ENCODE peak calls at places on chromosomes 11 and 22, in nine cellular contexts. A, E, C, K, W, T, D, M and V are unnamed samples.

GRCh38 chr11:68471360-68472340 is 11.1 kb downstream of the PPP6R3 start:
- DNase-seq in A (no peak), E (no peak), C (no peak), K (peak; percentile 52), W (no peak), T (peak; percentile 95), D (peak; percentile 29), M (no peak), V (no peak)

GRCh38 chr11:108324587-108324986 is 101.7 kb downstream of the ATM start:
- DNase-seq in A (no peak), E (no peak), C (no peak), K (peak; percentile 29), W (no peak), T (peak; percentile 17), D (peak; percentile 57), M (no peak), V (no peak)

GRCh38 chr11:77672276-77672675 is 34.7 kb upstream of the CLNS1A start:
- DNase-seq in A (no peak), E (peak; percentile 67), C (no peak), K (no peak), W (no peak), T (peak; percentile 96), D (peak; percentile 99), M (no peak), V (no peak)

GRCh38 chr11:64655901-64656601 is 65.0 kb downstream of the SLC22A12 start:
- DNase-seq in A (no peak), E (no peak), C (no peak), K (peak; percentile 36), W (no peak), T (peak; percentile 78), D (peak; percentile 27), M (no peak), V (no peak)

GRCh38 chr11:68287419-68287818 is 15.6 kb upstream of the C11orf24 start:
- DNase-seq in A (no peak), E (no peak), C (no peak), K (no peak), W (no peak), T (no peak), D (no peak), M (no peak), V (no peak)

GRCh38 chr11:85170184-85170583 is 457.0 kb downstream of the DLG2 start:
- DNase-seq in A (no peak), E (no peak), C (no peak), K (peak; percentile 81), W (no peak), T (no peak), D (peak; percentile 43), M (no peak), V (no peak)

GRCh38 chr11:118148877-118149276 is 3.7 kb downstream of the SCN4B start:
- DNase-seq in A (no peak), E (no peak), C (no peak), K (no peak), W (no peak), T (no peak), D (no peak), M (no peak), V (no peak)

GRCh38 chr11:7688238-7688826 is 15.0 kb upstream of the CYB5R2 start:
- DNase-seq in A (no peak), E (no peak), C (no peak), K (peak; percentile 45), W (no peak), T (peak; percentile 54), D (peak; percentile 31), M (no peak), V (no peak)

GRCh38 chr22:17903564-17904295 is 120.6 kb downstream of the MICAL3 start:
- DNase-seq in A (no peak), E (peak; percentile 41), C (no peak), K (no peak), W (no peak), T (no peak), D (no peak), M (no peak), V (no peak)

GRCh38 chr22:31347251-31348008 is 1.3 kb upstream of the PATZ1 start:
- DNase-seq in A (peak; percentile 47), E (peak; percentile 67), C (peak; percentile 67), K (peak; percentile 74), W (peak; percentile 69), T (peak; percentile 81), D (peak; percentile 62), M (peak; percentile 83), V (peak; percentile 43)

GRCh38 chr11:76577199-76577920 is 93.2 kb downstream of the LRRC32 start:
- DNase-seq in A (no peak), E (no peak), C (no peak), K (peak; percentile 97), W (no peak), T (peak; percentile 89), D (peak; percentile 77), M (no peak), V (no peak)

GRCh38 chr11:120547871-120548681 is 36.5 kb downstream of the GRIK4 start:
- DNase-seq in A (peak; percentile 84), E (peak; percentile 99), C (peak; percentile 70), K (peak; percentile 72), W (peak; percentile 39), T (peak; percentile 94), D (peak; percentile 98), M (peak; percentile 79), V (no peak)

GRCh38 chr22:23497016-23497885 is 82.8 kb downstream of the IGLL1 start:
- DNase-seq in A (no peak), E (no peak), C (no peak), K (no peak), W (no peak), T (no peak), D (no peak), M (no peak), V (no peak)

GRCh38 chr11:120032766-120033390 is 105.0 kb downstream of the TRIM29 start:
- DNase-seq in A (no peak), E (no peak), C (no peak), K (no peak), W (no peak), T (no peak), D (no peak), M (no peak), V (no peak)

GRCh38 chr22:21677606-21678443 is 12.0 kb downstream of the PPIL2 start:
- DNase-seq in A (no peak), E (no peak), C (no peak), K (no peak), W (no peak), T (no peak), D (no peak), M (no peak), V (no peak)

GRCh38 chr11:100576044-100577021 is 110.8 kb upstream of the ARHGAP42 start:
- DNase-seq in A (no peak), E (no peak), C (no peak), K (peak; percentile 69), W (no peak), T (peak; percentile 76), D (peak; percentile 73), M (no peak), V (peak; percentile 21)
- H3K4me3 ChIP-seq in A (no peak overlapping the region), E (no peak overlapping the region), C (no peak overlapping the region), K (no peak overlapping the region), W (no peak overlapping the region), T (no peak overlapping the region), D (no peak overlapping the region), M (no peak overlapping the region), V (no peak overlapping the region)

GRCh38 chr22:42357221-42357620 is 75.0 kb downstream of the NFAM1 start:
- DNase-seq in A (no peak), E (peak; percentile 8), C (no peak), K (peak; percentile 82), W (no peak), T (no peak), D (no peak), M (no peak), V (no peak)

GRCh38 chr22:42357634-42358296 is 74.4 kb downstream of the NFAM1 start:
- DNase-seq in A (peak; percentile 89), E (peak; percentile 81), C (peak; percentile 87), K (peak; percentile 92), W (no peak), T (no peak), D (no peak), M (no peak), V (no peak)

GRCh38 chr22:42356547-42356946 is 75.7 kb downstream of the NFAM1 start:
- DNase-seq in A (no peak), E (no peak), C (no peak), K (no peak), W (no peak), T (no peak), D (no peak), M (no peak), V (no peak)

GRCh38 chr22:42350373-42350772 is 79.9 kb upstream of the TCF20 start:
- DNase-seq in A (no peak), E (no peak), C (no peak), K (no peak), W (no peak), T (no peak), D (no peak), M (no peak), V (no peak)

GRCh38 chr22:42353883-42354727 is 78.1 kb downstream of the NFAM1 start:
- DNase-seq in A (no peak), E (peak; percentile 20), C (no peak), K (no peak), W (no peak), T (peak; percentile 16), D (peak; percentile 13), M (no peak), V (no peak)
- TF ChIP-seq CTCF in A (no peak), E (no peak), C (no peak), K (peak; percentile 17), W (no peak), T (no peak), D (no peak), M (no peak), V (no peak)

DNA sequence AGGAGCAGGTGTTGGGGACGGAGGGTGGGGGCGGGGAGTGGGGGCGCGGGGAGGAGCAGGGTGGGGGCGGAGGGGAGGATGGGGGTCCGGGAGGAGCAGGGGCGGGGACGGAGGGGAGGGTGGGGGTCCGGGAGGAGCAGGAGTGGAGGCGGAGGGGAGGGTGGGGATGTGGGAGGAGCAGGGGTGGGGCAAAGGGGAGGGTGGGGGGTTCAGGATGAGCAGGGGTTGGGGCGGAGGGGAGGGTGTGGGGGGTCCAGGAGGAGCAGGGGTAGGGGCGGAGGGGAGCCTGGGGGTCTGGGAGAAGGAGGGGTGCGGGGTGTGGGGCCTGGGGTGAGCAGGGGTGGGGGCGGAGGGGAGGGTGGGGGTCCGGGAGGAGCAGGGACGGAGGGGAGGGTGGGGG is 17.1 kb downstream of the CRELD2 start:
- DNase-seq in A (no peak), E (no peak), C (no peak), K (no peak), W (no peak), T (peak; percentile 74), D (no peak), M (no peak), V (no peak)
- H3K4me3 ChIP-seq in A (peak overlapping the region; percentile 64), E (no peak overlapping the region), C (peak overlapping the region; percentile 41), K (no peak overlapping the region), W (peak overlapping the region; percentile 69), T (peak overlapping the region; percentile 16), D (no peak overlapping the region), M (peak overlapping the region; percentile 61), V (no peak overlapping the region)

GRCh38 chr11:122101625-122102291 is 14.3 kb downstream of the BLID start:
- DNase-seq in A (peak; percentile 62), E (peak; percentile 55), C (no peak), K (peak; percentile 78), W (no peak), T (peak; percentile 92), D (peak; percentile 85), M (no peak), V (no peak)
- TF ChIP-seq CTCF in A (no peak), E (peak; percentile 64), C (peak; percentile 51), K (peak; percentile 61), W (no peak), T (peak; percentile 69), D (peak; percentile 55), M (peak; percentile 15), V (no peak)